ENCODE peak calls at places on chromosome X, in seven cellular contexts. One of them, this sample, is unnamed.

GRCh38 chrX:1464282-1465131 is 11.8 kb upstream of the ASMTL start:
- DNase-seq in activated T-helper 1 cell treated with anti-CD3 and anti-CD28 coated beads, Interleukin-2, amount 50 U/mL, for 16 hours: no peak
- DNase-seq in nephron progenitor cell: no peak
- DNase-seq in MCF 10A: no peak
- DNase-seq in M059J: peak; percentile 81
- DNase-seq in stimulated activated CD4-positive, alpha-beta T cell treated with anti-CD3 and anti-CD28 coated beads, TNF-alpha, amount 100 ng/mL, for 48 hours: no peak
- DNase-seq in omental fat pad: no peak
- DNase-seq in this sample: no peak

GRCh38 chrX:49029876-49030275 is 13.3 kb downstream of the TFE3 start:
- DNase-seq in activated T-helper 1 cell treated with anti-CD3 and anti-CD28 coated beads, Interleukin-2, amount 50 U/mL, for 16 hours: no peak
- DNase-seq in nephron progenitor cell: no peak
- DNase-seq in MCF 10A: peak; percentile 43
- DNase-seq in M059J: peak; percentile 15
- DNase-seq in stimulated activated CD4-positive, alpha-beta T cell treated with anti-CD3 and anti-CD28 coated beads, TNF-alpha, amount 100 ng/mL, for 48 hours: no peak
- DNase-seq in omental fat pad: no peak
- DNase-seq in this sample: no peak

GRCh38 chrX:100654256-100654655 is 10.3 kb downstream of the SRPX2 start:
- DNase-seq in activated T-helper 1 cell treated with anti-CD3 and anti-CD28 coated beads, Interleukin-2, amount 50 U/mL, for 16 hours: no peak
- DNase-seq in nephron progenitor cell: no peak
- DNase-seq in MCF 10A: peak; percentile 39
- DNase-seq in M059J: peak; percentile 31
- DNase-seq in stimulated activated CD4-positive, alpha-beta T cell treated with anti-CD3 and anti-CD28 coated beads, TNF-alpha, amount 100 ng/mL, for 48 hours: no peak
- DNase-seq in omental fat pad: no peak
- DNase-seq in this sample: no peak

GRCh38 chrX:16552546-16552945 is 97.4 kb upstream of the S100G start:
- DNase-seq in activated T-helper 1 cell treated with anti-CD3 and anti-CD28 coated beads, Interleukin-2, amount 50 U/mL, for 16 hours: no peak
- DNase-seq in nephron progenitor cell: no peak
- DNase-seq in MCF 10A: peak; percentile 41
- DNase-seq in M059J: peak; percentile 36
- DNase-seq in stimulated activated CD4-positive, alpha-beta T cell treated with anti-CD3 and anti-CD28 coated beads, TNF-alpha, amount 100 ng/mL, for 48 hours: no peak
- DNase-seq in omental fat pad: no peak
- DNase-seq in this sample: no peak

GRCh38 chrX:154594491-154594890 is 9.6 kb downstream of the CTAG1A start:
- DNase-seq in activated T-helper 1 cell treated with anti-CD3 and anti-CD28 coated beads, Interleukin-2, amount 50 U/mL, for 16 hours: no peak
- DNase-seq in nephron progenitor cell: no peak
- DNase-seq in MCF 10A: no peak
- DNase-seq in M059J: no peak
- DNase-seq in stimulated activated CD4-positive, alpha-beta T cell treated with anti-CD3 and anti-CD28 coated beads, TNF-alpha, amount 100 ng/mL, for 48 hours: no peak
- DNase-seq in omental fat pad: no peak
- DNase-seq in this sample: no peak

GRCh38 chrX:51743179-51743957 is at the start of gene GSPT2:
- DNase-seq in activated T-helper 1 cell treated with anti-CD3 and anti-CD28 coated beads, Interleukin-2, amount 50 U/mL, for 16 hours: peak; percentile 10
- DNase-seq in nephron progenitor cell: peak; percentile 34
- DNase-seq in MCF 10A: no peak
- DNase-seq in M059J: peak; percentile 73
- DNase-seq in stimulated activated CD4-positive, alpha-beta T cell treated with anti-CD3 and anti-CD28 coated beads, TNF-alpha, amount 100 ng/mL, for 48 hours: peak; percentile 14
- DNase-seq in omental fat pad: no peak
- DNase-seq in this sample: peak; percentile 40

GRCh38 chrX:40207626-40208025 is 109.9 kb upstream of the BCOR start:
- DNase-seq in activated T-helper 1 cell treated with anti-CD3 and anti-CD28 coated beads, Interleukin-2, amount 50 U/mL, for 16 hours: no peak
- DNase-seq in nephron progenitor cell: no peak
- DNase-seq in MCF 10A: peak; percentile 14
- DNase-seq in M059J: peak; percentile 82
- DNase-seq in stimulated activated CD4-positive, alpha-beta T cell treated with anti-CD3 and anti-CD28 coated beads, TNF-alpha, amount 100 ng/mL, for 48 hours: no peak
- DNase-seq in omental fat pad: no peak
- DNase-seq in this sample: peak; percentile 5

GRCh38 chrX:101999644-102000539 is 68.1 kb upstream of the ZMAT1 start:
- DNase-seq in activated T-helper 1 cell treated with anti-CD3 and anti-CD28 coated beads, Interleukin-2, amount 50 U/mL, for 16 hours: no peak
- DNase-seq in nephron progenitor cell: no peak
- DNase-seq in MCF 10A: no peak
- DNase-seq in M059J: peak; percentile 12
- DNase-seq in stimulated activated CD4-positive, alpha-beta T cell treated with anti-CD3 and anti-CD28 coated beads, TNF-alpha, amount 100 ng/mL, for 48 hours: no peak
- DNase-seq in omental fat pad: no peak
- DNase-seq in this sample: no peak

GRCh38 chrX:136910565-136911040 is 30.1 kb upstream of the RBMX start:
- DNase-seq in activated T-helper 1 cell treated with anti-CD3 and anti-CD28 coated beads, Interleukin-2, amount 50 U/mL, for 16 hours: no peak
- DNase-seq in nephron progenitor cell: no peak
- DNase-seq in MCF 10A: peak; percentile 0
- DNase-seq in M059J: peak; percentile 34
- DNase-seq in stimulated activated CD4-positive, alpha-beta T cell treated with anti-CD3 and anti-CD28 coated beads, TNF-alpha, amount 100 ng/mL, for 48 hours: no peak
- DNase-seq in omental fat pad: no peak
- DNase-seq in this sample: no peak

GRCh38 chrX:149092179-149092578 is 412.9 kb downstream of the IDS start:
- DNase-seq in activated T-helper 1 cell treated with anti-CD3 and anti-CD28 coated beads, Interleukin-2, amount 50 U/mL, for 16 hours: no peak
- DNase-seq in nephron progenitor cell: no peak
- DNase-seq in MCF 10A: no peak
- DNase-seq in M059J: no peak
- DNase-seq in stimulated activated CD4-positive, alpha-beta T cell treated with anti-CD3 and anti-CD28 coated beads, TNF-alpha, amount 100 ng/mL, for 48 hours: no peak
- DNase-seq in omental fat pad: no peak
- DNase-seq in this sample: no peak

GRCh38 chrX:95995600-95995999 is 689.0 kb upstream of the DIAPH2 start:
- DNase-seq in activated T-helper 1 cell treated with anti-CD3 and anti-CD28 coated beads, Interleukin-2, amount 50 U/mL, for 16 hours: no peak
- DNase-seq in nephron progenitor cell: no peak
- DNase-seq in MCF 10A: no peak
- DNase-seq in M059J: no peak
- DNase-seq in stimulated activated CD4-positive, alpha-beta T cell treated with anti-CD3 and anti-CD28 coated beads, TNF-alpha, amount 100 ng/mL, for 48 hours: no peak
- DNase-seq in omental fat pad: no peak
- DNase-seq in this sample: no peak

GRCh38 chrX:154321624-154322023 is 26.0 kb downstream of the TKTL1 start:
- DNase-seq in activated T-helper 1 cell treated with anti-CD3 and anti-CD28 coated beads, Interleukin-2, amount 50 U/mL, for 16 hours: no peak
- DNase-seq in nephron progenitor cell: no peak
- DNase-seq in MCF 10A: peak; percentile 41
- DNase-seq in M059J: peak; percentile 55
- DNase-seq in stimulated activated CD4-positive, alpha-beta T cell treated with anti-CD3 and anti-CD28 coated beads, TNF-alpha, amount 100 ng/mL, for 48 hours: no peak
- DNase-seq in omental fat pad: no peak
- DNase-seq in this sample: no peak

GRCh38 chrX:39848243-39848642 is 249.5 kb downstream of the BCOR start:
- DNase-seq in activated T-helper 1 cell treated with anti-CD3 and anti-CD28 coated beads, Interleukin-2, amount 50 U/mL, for 16 hours: no peak
- DNase-seq in nephron progenitor cell: no peak
- DNase-seq in MCF 10A: peak; percentile 58
- DNase-seq in M059J: peak; percentile 21
- DNase-seq in stimulated activated CD4-positive, alpha-beta T cell treated with anti-CD3 and anti-CD28 coated beads, TNF-alpha, amount 100 ng/mL, for 48 hours: no peak
- DNase-seq in omental fat pad: no peak
- DNase-seq in this sample: no peak

GRCh38 chrX:1661048-1661921 is 46.4 kb downstream of the ASMT start:
- DNase-seq in activated T-helper 1 cell treated with anti-CD3 and anti-CD28 coated beads, Interleukin-2, amount 50 U/mL, for 16 hours: no peak
- DNase-seq in nephron progenitor cell: peak; percentile 17
- DNase-seq in MCF 10A: no peak
- DNase-seq in M059J: peak; percentile 9
- DNase-seq in stimulated activated CD4-positive, alpha-beta T cell treated with anti-CD3 and anti-CD28 coated beads, TNF-alpha, amount 100 ng/mL, for 48 hours: no peak
- DNase-seq in omental fat pad: no peak
- DNase-seq in this sample: peak; percentile 92

GRCh38 chrX:56762707-56763555 is 33.9 kb downstream of the NBDY start:
- DNase-seq in activated T-helper 1 cell treated with anti-CD3 and anti-CD28 coated beads, Interleukin-2, amount 50 U/mL, for 16 hours: no peak
- DNase-seq in nephron progenitor cell: no peak
- DNase-seq in MCF 10A: no peak
- DNase-seq in M059J: peak; percentile 41
- DNase-seq in stimulated activated CD4-positive, alpha-beta T cell treated with anti-CD3 and anti-CD28 coated beads, TNF-alpha, amount 100 ng/mL, for 48 hours: no peak
- DNase-seq in omental fat pad: no peak
- DNase-seq in this sample: no peak

GRCh38 chrX:87788976-87789375 is 271.4 kb downstream of the KLHL4 start:
- DNase-seq in activated T-helper 1 cell treated with anti-CD3 and anti-CD28 coated beads, Interleukin-2, amount 50 U/mL, for 16 hours: no peak
- DNase-seq in nephron progenitor cell: no peak
- DNase-seq in MCF 10A: no peak
- DNase-seq in M059J: no peak
- DNase-seq in stimulated activated CD4-positive, alpha-beta T cell treated with anti-CD3 and anti-CD28 coated beads, TNF-alpha, amount 100 ng/mL, for 48 hours: no peak
- DNase-seq in omental fat pad: no peak
- DNase-seq in this sample: no peak